ENCODE peak calls at places on chromosomes 3 and 15, in eight cellular contexts. D, A, B, Y, I, U, V and E are unnamed samples.

GRCh38 chr3:126959921-126960603 is 22.9 kb upstream of the PLXNA1 start:
- DNase-seq in D (peak), A (peak), B (peak), Y (no peak), I (no peak), U (no peak), V (no peak), E (no peak)

GRCh38 chr15:78951841-78952238 is 7.0 kb upstream of the CTSH start:
- DNase-seq in D (no peak), A (peak), B (no peak), Y (no peak), I (no peak), U (no peak), V (no peak), E (no peak)

GRCh38 chr15:100330221-100330620 is 11.6 kb downstream of the ADAMTS17 start:
- DNase-seq in D (no peak), A (no peak), B (no peak), Y (no peak), I (no peak), U (no peak), V (no peak), E (no peak)

GRCh38 chr15:38538328-38539007 is 26.1 kb downstream of the RASGRP1 start:
- DNase-seq in D (no peak), A (no peak), B (no peak), Y (no peak), I (no peak), U (no peak), V (no peak), E (no peak)

GRCh38 chr3:52518723-52519444 is 14.8 kb downstream of the NT5DC2 start:
- DNase-seq in D (no peak), A (no peak), B (peak), Y (no peak), I (no peak), U (no peak), V (no peak), E (peak)

GRCh38 chr3:132317229-132317948 is at the start of gene ACP3:
- DNase-seq in D (no peak), A (peak), B (peak), Y (no peak), I (peak), U (no peak), V (no peak), E (peak)

GRCh38 chr3:100463002-100463401 is 29.4 kb upstream of the TMEM45A start:
- DNase-seq in D (peak), A (peak), B (peak), Y (peak), I (peak), U (peak), V (no peak), E (peak)

GRCh38 chr15:82540055-82540983 is at the start of gene RPS17:
- DNase-seq in D (peak), A (peak), B (peak), Y (peak), I (peak), U (no peak), V (peak), E (no peak)

GRCh38 chr3:143152043-143152442 is 32.5 kb downstream of the CHST2 start:
- DNase-seq in D (no peak), A (no peak), B (no peak), Y (no peak), I (no peak), U (no peak), V (no peak), E (no peak)

GRCh38 chr3:53196575-53197407 is 35.8 kb downstream of the PRKCD start:
- DNase-seq in D (no peak), A (peak), B (no peak), Y (no peak), I (no peak), U (no peak), V (no peak), E (no peak)

GRCh38 chr3:195154793-195155535 is 116.0 kb downstream of the XXYLT1 start:
- DNase-seq in D (peak), A (peak), B (peak), Y (peak), I (peak), U (peak), V (no peak), E (peak)